ENCODE peak calls at places on chromosomes 16 and 17, in five cellular contexts. One of them, this sample, is unnamed.

GRCh38 chr17:57459286-57459915 is 203.1 kb downstream of the MSI2 start:
- DNase-seq in stimulated activated CD8-positive, alpha-beta memory T cell treated with anti-CD3 and anti-CD28 coated beads, Interleukin-7, amount 100 ng/mL, for 1 hour: no peak
- DNase-seq in AG09309: no peak
- DNase-seq in tibial artery: no peak
- DNase-seq in psoas muscle: no peak
- DNase-seq in this sample: no peak

GRCh38 chr17:76281573-76282371 is 16.6 kb downstream of the UBALD2 start:
- DNase-seq in psoas muscle: peak
- DNase-seq in stimulated activated CD8-positive, alpha-beta memory T cell treated with anti-CD3 and anti-CD28 coated beads, Interleukin-7, amount 100 ng/mL, for 1 hour: no peak
- DNase-seq in AG09309: no peak
- DNase-seq in tibial artery: no peak
- DNase-seq in this sample: no peak

GRCh38 chr17:71409712-71410111 is 711.1 kb upstream of the SOX9 start:
- DNase-seq in psoas muscle: no peak
- DNase-seq in AG09309: peak
- DNase-seq in tibial artery: no peak
- DNase-seq in stimulated activated CD8-positive, alpha-beta memory T cell treated with anti-CD3 and anti-CD28 coated beads, Interleukin-7, amount 100 ng/mL, for 1 hour: no peak
- DNase-seq in this sample: no peak

GRCh38 chr17:81651692-81652091 is 4.7 kb downstream of the PDE6G start:
- DNase-seq in AG09309: peak
- DNase-seq in stimulated activated CD8-positive, alpha-beta memory T cell treated with anti-CD3 and anti-CD28 coated beads, Interleukin-7, amount 100 ng/mL, for 1 hour: no peak
- DNase-seq in psoas muscle: no peak
- DNase-seq in tibial artery: no peak
- DNase-seq in this sample: no peak

GRCh38 chr17:65137076-65137935 is at the start of gene RGS9:
- DNase-seq in tibial artery: peak
- DNase-seq in AG09309: no peak
- DNase-seq in stimulated activated CD8-positive, alpha-beta memory T cell treated with anti-CD3 and anti-CD28 coated beads, Interleukin-7, amount 100 ng/mL, for 1 hour: peak
- DNase-seq in psoas muscle: peak
- DNase-seq in this sample: peak

GRCh38 chr16:89193576-89194293 is 6.6 kb downstream of the SLC22A31 start:
- DNase-seq in tibial artery: no peak
- DNase-seq in AG09309: no peak
- DNase-seq in psoas muscle: peak
- DNase-seq in stimulated activated CD8-positive, alpha-beta memory T cell treated with anti-CD3 and anti-CD28 coated beads, Interleukin-7, amount 100 ng/mL, for 1 hour: no peak
- DNase-seq in this sample: peak

GRCh38 chr17:44417553-44417952 is 28.1 kb upstream of the ITGA2B start:
- DNase-seq in psoas muscle: no peak
- DNase-seq in AG09309: peak
- DNase-seq in tibial artery: no peak
- DNase-seq in stimulated activated CD8-positive, alpha-beta memory T cell treated with anti-CD3 and anti-CD28 coated beads, Interleukin-7, amount 100 ng/mL, for 1 hour: no peak
- DNase-seq in this sample: no peak

GRCh38 chr17:80245566-80246265 is 14.9 kb upstream of the RNF213 start:
- DNase-seq in stimulated activated CD8-positive, alpha-beta memory T cell treated with anti-CD3 and anti-CD28 coated beads, Interleukin-7, amount 100 ng/mL, for 1 hour: no peak
- DNase-seq in psoas muscle: peak
- DNase-seq in AG09309: no peak
- DNase-seq in tibial artery: no peak
- DNase-seq in this sample: no peak

GRCh38 chr17:9611557-9611956 is 33.8 kb upstream of the USP43 start:
- DNase-seq in stimulated activated CD8-positive, alpha-beta memory T cell treated with anti-CD3 and anti-CD28 coated beads, Interleukin-7, amount 100 ng/mL, for 1 hour: no peak
- DNase-seq in psoas muscle: no peak
- DNase-seq in AG09309: no peak
- DNase-seq in tibial artery: no peak
- DNase-seq in this sample: no peak

GRCh38 chr16:46673320-46674013 is 15.5 kb downstream of the VPS35 start:
- DNase-seq in stimulated activated CD8-positive, alpha-beta memory T cell treated with anti-CD3 and anti-CD28 coated beads, Interleukin-7, amount 100 ng/mL, for 1 hour: no peak
- DNase-seq in AG09309: no peak
- DNase-seq in tibial artery: peak
- DNase-seq in psoas muscle: no peak
- DNase-seq in this sample: no peak

GRCh38 chr16:2520784-2521577 is 810 bp downstream of the AMDHD2 start:
- DNase-seq in AG09309: no peak
- DNase-seq in psoas muscle: peak
- DNase-seq in tibial artery: peak
- DNase-seq in stimulated activated CD8-positive, alpha-beta memory T cell treated with anti-CD3 and anti-CD28 coated beads, Interleukin-7, amount 100 ng/mL, for 1 hour: no peak
- DNase-seq in this sample: peak

GRCh38 chr17:40322417-40323315 is 13.7 kb downstream of the RARA start:
- DNase-seq in AG09309: no peak
- DNase-seq in stimulated activated CD8-positive, alpha-beta memory T cell treated with anti-CD3 and anti-CD28 coated beads, Interleukin-7, amount 100 ng/mL, for 1 hour: peak
- DNase-seq in psoas muscle: peak
- DNase-seq in tibial artery: peak
- DNase-seq in this sample: peak